ENCODE peak calls at places on chromosomes 4 and X, in eight cellular contexts. E is epithelial cell of esophagus; T is stimulated activated naive CD8-positive, alpha-beta T cell treated with anti-CD3 and anti-CD28 coated beads, Interleukin-15, Interleukin-2, amounts not matched to agents 100 U/mL and 50 U/mL, for 24 hours; Q is body of pancreas; R is DMS 273 treated with DMSO at 0.1 percent for 48 hours; U is AG04450; Z is naive thymus-derived CD8-positive, alpha-beta T cell; J is SK-N-SH. W is an unnamed sample.

GRCh38 chr4:152235718-152236117 is 300.2 kb downstream of the FBXW7 start:
- DNase-seq in E (no peak), T (no peak), Q (no peak), R (no peak), U (no peak), Z (no peak), J (no peak), W (no peak)

GRCh38 chr4:73770917-73771316 is 30.5 kb downstream of the CXCL8 start:
- DNase-seq in E (no peak), T (no peak), Q (peak), R (no peak), U (no peak), Z (no peak), J (no peak), W (no peak)

GRCh38 chr4:26212528-26212927 is 108.3 kb upstream of the RBPJ start:
- DNase-seq in E (no peak), T (no peak), Q (no peak), R (no peak), U (no peak), Z (no peak), J (no peak), W (no peak)

GRCh38 chrX:23742174-23742692 is 843 bp downstream of the ACOT9 start:
- DNase-seq in E (peak), T (peak), Q (peak), R (peak), U (no peak), Z (no peak), J (peak), W (no peak)

GRCh38 chrX:2781698-2782097 is 29.9 kb downstream of the XG start:
- DNase-seq in E (no peak), T (no peak), Q (no peak), R (no peak), U (no peak), Z (no peak), J (no peak), W (no peak)

GRCh38 chr4:142846105-142846728 is at the start of gene INPP4B:
- DNase-seq in E (peak), T (peak), Q (peak), R (no peak), U (peak), Z (peak), J (peak), W (peak)

GRCh38 chr4:106914223-106914622 is 121.9 kb downstream of the DKK2 start:
- DNase-seq in E (peak), T (no peak), Q (peak), R (no peak), U (no peak), Z (no peak), J (no peak), W (no peak)

GRCh38 chrX:14936561-14936960 is 63.3 kb downstream of the MOSPD2 start:
- DNase-seq in E (peak), T (no peak), Q (no peak), R (no peak), U (peak), Z (no peak), J (no peak), W (no peak)

GRCh38 chr4:123739806-123740205 is 343.2 kb downstream of the SPRY1 start:
- DNase-seq in E (no peak), T (no peak), Q (no peak), R (no peak), U (no peak), Z (no peak), J (no peak), W (no peak)

GRCh38 chr4:146342600-146343192 is 128.4 kb downstream of the REELD1 start:
- DNase-seq in E (peak), T (peak), Q (peak), R (no peak), U (no peak), Z (no peak), J (peak), W (peak)

GRCh38 chr4:106766519-106766918 is 269.6 kb downstream of the DKK2 start:
- DNase-seq in E (no peak), T (no peak), Q (no peak), R (no peak), U (no peak), Z (no peak), J (no peak), W (no peak)

GRCh38 chr4:24763631-24764302 is 31.6 kb upstream of the SOD3 start:
- DNase-seq in E (peak), T (no peak), Q (no peak), R (no peak), U (peak), Z (no peak), J (no peak), W (no peak)

GRCh38 chr4:78779280-78779679 is 3.1 kb downstream of the BMP2K start:
- DNase-seq in E (peak), T (no peak), Q (no peak), R (no peak), U (no peak), Z (no peak), J (no peak), W (no peak)

GRCh38 chr4:96913437-96914075 is 1073.7 kb downstream of the PDHA2 start:
- DNase-seq in E (peak), T (no peak), Q (no peak), R (no peak), U (no peak), Z (no peak), J (peak), W (no peak)